ENCODE peak calls at places on chromosome 13, in nine cellular contexts. W, O, Z, T, I, U, J, Y and V are unnamed samples.

GRCh38 chr13:102033316-102033715 is 368.5 kb downstream of the FGF14 start:
- DNase-seq in W (no peak), O (peak), Z (no peak), T (no peak), I (no peak), U (no peak), J (no peak), Y (no peak), V (no peak)

GRCh38 chr13:111017755-111018487 is 97.2 kb upstream of the ARHGEF7 start:
- DNase-seq in W (no peak), O (no peak), Z (no peak), T (no peak), I (no peak), U (no peak), J (no peak), Y (no peak), V (peak)

GRCh38 chr13:112616586-112617381 is 28.8 kb upstream of the TUBGCP3 start:
- DNase-seq in W (no peak), O (no peak), Z (peak), T (no peak), I (no peak), U (no peak), J (peak), Y (no peak), V (peak)

GRCh38 chr13:94343243-94343585 is 136.3 kb downstream of the DCT start:
- DNase-seq in W (no peak), O (no peak), Z (no peak), T (no peak), I (no peak), U (no peak), J (no peak), Y (no peak), V (no peak)

GRCh38 chr13:62512194-62513141 is 1096.8 kb upstream of the PCDH20 start:
- DNase-seq in W (no peak), O (no peak), Z (no peak), T (no peak), I (peak), U (no peak), J (peak), Y (no peak), V (peak)

GRCh38 chr13:113086991-113087922 is 18.3 kb upstream of the F7 start:
- DNase-seq in W (no peak), O (no peak), Z (no peak), T (no peak), I (no peak), U (no peak), J (no peak), Y (no peak), V (no peak)

GRCh38 chr13:44726214-44726613 is 150.1 kb upstream of the TSC22D1 start:
- DNase-seq in W (no peak), O (no peak), Z (peak), T (no peak), I (no peak), U (no peak), J (no peak), Y (no peak), V (no peak)

GRCh38 chr13:47853236-47853635 is 147.8 kb downstream of the SUCLA2 start:
- DNase-seq in W (no peak), O (no peak), Z (no peak), T (no peak), I (no peak), U (no peak), J (no peak), Y (no peak), V (peak)

GRCh38 chr13:28464861-28465260 is 30.1 kb downstream of the FLT1 start:
- DNase-seq in W (no peak), O (no peak), Z (no peak), T (no peak), I (no peak), U (no peak), J (no peak), Y (no peak), V (no peak)

GRCh38 chr13:40536443-40537113 is 129.9 kb downstream of the FOXO1 start:
- DNase-seq in W (no peak), O (no peak), Z (no peak), T (no peak), I (no peak), U (no peak), J (no peak), Y (no peak), V (no peak)

GRCh38 chr13:26562538-26562890 is 5.0 kb downstream of the WASF3 start:
- DNase-seq in W (no peak), O (no peak), Z (no peak), T (no peak), I (no peak), U (no peak), J (no peak), Y (no peak), V (no peak)

GRCh38 chr13:24540236-24541126 is 27.9 kb upstream of the PARP4 start:
- DNase-seq in W (no peak), O (no peak), Z (no peak), T (no peak), I (no peak), U (no peak), J (peak), Y (no peak), V (no peak)

GRCh38 chr13:52130641-52131040 is 1.8 kb upstream of the NEK5 start:
- DNase-seq in W (no peak), O (no peak), Z (no peak), T (no peak), I (no peak), U (no peak), J (no peak), Y (no peak), V (no peak)

GRCh38 chr13:22449251-22449650 is 731.5 kb upstream of the SGCG start:
- DNase-seq in W (no peak), O (no peak), Z (no peak), T (no peak), I (no peak), U (no peak), J (no peak), Y (no peak), V (no peak)

GRCh38 chr13:42048323-42048624 is 174 bp upstream of the DGKH start:
- DNase-seq in W (no peak), O (no peak), Z (no peak), T (no peak), I (no peak), U (peak), J (no peak), Y (no peak), V (no peak)